ENCODE peak calls at places on chromosomes 1 and 21, in eight cellular contexts. One of them, this sample, is unnamed.

GRCh38 chr1:50447961-50448360 is 24.7 kb upstream of the DMRTA2 start:
- DNase-seq in IMR-90: no peak
- DNase-seq in H1: no peak
- DNase-seq in A549: no peak
- DNase-seq in suprapubic skin: no peak
- DNase-seq in H54: no peak
- DNase-seq in GM12891: no peak
- DNase-seq in adrenal gland: no peak
- DNase-seq in this sample: no peak

GRCh38 chr1:20279507-20279906 is 11.2 kb upstream of the VWA5B1 start:
- DNase-seq in suprapubic skin: no peak
- DNase-seq in A549: peak; percentile 14
- DNase-seq in GM12891: no peak
- DNase-seq in H1: no peak
- DNase-seq in adrenal gland: no peak
- DNase-seq in IMR-90: peak; percentile 60
- DNase-seq in H54: peak; percentile 70
- DNase-seq in this sample: no peak

GRCh38 chr1:207174913-207175312 is 70.9 kb downstream of the C4BPA start:
- DNase-seq in H54: no peak
- DNase-seq in suprapubic skin: no peak
- DNase-seq in adrenal gland: no peak
- DNase-seq in IMR-90: no peak
- DNase-seq in GM12891: no peak
- DNase-seq in H1: no peak
- DNase-seq in A549: no peak
- DNase-seq in this sample: no peak

GRCh38 chr1:192805832-192806323 is 3.0 kb upstream of the RGS2 start:
- DNase-seq in adrenal gland: no peak
- DNase-seq in A549: peak; percentile 84
- DNase-seq in H1: no peak
- DNase-seq in suprapubic skin: no peak
- DNase-seq in IMR-90: peak; percentile 91
- DNase-seq in GM12891: no peak
- DNase-seq in H54: peak; percentile 34
- DNase-seq in this sample: peak; percentile 65

GRCh38 chr1:110667766-110668165 is 7.0 kb downstream of the KCNA3 start:
- DNase-seq in A549: no peak
- DNase-seq in H1: no peak
- DNase-seq in H54: no peak
- DNase-seq in GM12891: no peak
- DNase-seq in adrenal gland: no peak
- DNase-seq in IMR-90: no peak
- DNase-seq in suprapubic skin: no peak
- DNase-seq in this sample: no peak

GRCh38 chr1:110960777-110961420 is 2.8 kb downstream of the LRIF1 start:
- DNase-seq in A549: no peak
- DNase-seq in adrenal gland: no peak
- DNase-seq in suprapubic skin: no peak
- DNase-seq in IMR-90: no peak
- DNase-seq in GM12891: no peak
- DNase-seq in H54: no peak
- DNase-seq in H1: no peak
- DNase-seq in this sample: no peak

GRCh38 chr1:85579619-85580018 is 942 bp upstream of the CCN1 start:
- DNase-seq in suprapubic skin: no peak
- DNase-seq in IMR-90: peak; percentile 79
- DNase-seq in H54: no peak
- DNase-seq in adrenal gland: no peak
- DNase-seq in A549: peak; percentile 48
- DNase-seq in GM12891: no peak
- DNase-seq in H1: no peak
- DNase-seq in this sample: no peak

GRCh38 chr1:84907095-84907827 is 14.3 kb upstream of the LPAR3 start:
- DNase-seq in IMR-90: peak; percentile 71
- DNase-seq in adrenal gland: no peak
- DNase-seq in A549: no peak
- DNase-seq in H1: no peak
- DNase-seq in suprapubic skin: no peak
- DNase-seq in H54: no peak
- DNase-seq in GM12891: no peak
- DNase-seq in this sample: no peak

GRCh38 chr21:20997633-20998455 is at the start of gene NCAM2:
- DNase-seq in suprapubic skin: peak; percentile 76
- DNase-seq in adrenal gland: peak; percentile 82
- DNase-seq in H54: peak; percentile 58
- DNase-seq in H1: no peak
- DNase-seq in A549: peak; percentile 38
- DNase-seq in GM12891: peak; percentile 15
- DNase-seq in IMR-90: peak; percentile 76
- DNase-seq in this sample: peak; percentile 82

GRCh38 chr21:41472769-41473548 is 35.0 kb downstream of the TMPRSS2 start:
- DNase-seq in IMR-90: no peak
- DNase-seq in GM12891: no peak
- DNase-seq in A549: no peak
- DNase-seq in H1: no peak
- DNase-seq in suprapubic skin: no peak
- DNase-seq in adrenal gland: no peak
- DNase-seq in H54: no peak
- DNase-seq in this sample: no peak

GRCh38 chr1:183655562-183656075 is 2.5 kb upstream of the APOBEC4 start:
- DNase-seq in H54: peak; percentile 21
- DNase-seq in H1: peak; percentile 57
- DNase-seq in adrenal gland: peak; percentile 83
- DNase-seq in A549: peak; percentile 79
- DNase-seq in suprapubic skin: peak; percentile 85
- DNase-seq in IMR-90: peak; percentile 84
- DNase-seq in GM12891: peak; percentile 42
- DNase-seq in this sample: peak; percentile 80

GRCh38 chr1:162372159-162373071 is 4.2 kb downstream of the SPATA46 start:
- DNase-seq in IMR-90: no peak
- DNase-seq in H1: no peak
- DNase-seq in A549: no peak
- DNase-seq in adrenal gland: no peak
- DNase-seq in H54: no peak
- DNase-seq in suprapubic skin: no peak
- DNase-seq in GM12891: no peak
- DNase-seq in this sample: peak; percentile 81

GRCh38 chr1:158227904-158228623 is 26.2 kb upstream of the CD1A start:
- DNase-seq in suprapubic skin: no peak
- DNase-seq in IMR-90: no peak
- DNase-seq in A549: no peak
- DNase-seq in H1: no peak
- DNase-seq in GM12891: no peak
- DNase-seq in adrenal gland: no peak
- DNase-seq in H54: no peak
- DNase-seq in this sample: no peak

GRCh38 chr1:119675349-119676343 is 27.6 kb upstream of the ZNF697 start:
- DNase-seq in adrenal gland: peak; percentile 88
- DNase-seq in H54: peak; percentile 55
- DNase-seq in GM12891: no peak
- DNase-seq in IMR-90: peak; percentile 88
- DNase-seq in A549: peak; percentile 73
- DNase-seq in suprapubic skin: peak; percentile 89
- DNase-seq in H1: no peak
- DNase-seq in this sample: peak; percentile 78

GRCh38 chr1:217076902-217077301 is 353.7 kb upstream of the ESRRG start:
- DNase-seq in IMR-90: peak; percentile 77
- DNase-seq in A549: no peak
- DNase-seq in GM12891: no peak
- DNase-seq in suprapubic skin: no peak
- DNase-seq in adrenal gland: no peak
- DNase-seq in H1: no peak
- DNase-seq in H54: no peak
- DNase-seq in this sample: no peak

GRCh38 chr1:113253187-113253966 is 136.9 kb upstream of the MAGI3 start:
- DNase-seq in GM12891: no peak
- DNase-seq in H54: no peak
- DNase-seq in adrenal gland: no peak
- DNase-seq in A549: no peak
- DNase-seq in IMR-90: no peak
- DNase-seq in H1: no peak
- DNase-seq in suprapubic skin: no peak
- DNase-seq in this sample: no peak

GRCh38 chr1:40651138-40651857 is 14.2 kb downstream of the RIMS3 start:
- DNase-seq in H1: no peak
- DNase-seq in A549: no peak
- DNase-seq in adrenal gland: no peak
- DNase-seq in H54: no peak
- DNase-seq in suprapubic skin: no peak
- DNase-seq in GM12891: no peak
- DNase-seq in IMR-90: no peak
- DNase-seq in this sample: peak; percentile 28

GRCh38 chr21:28615276-28615675 is 377.4 kb downstream of the LTN1 start:
- DNase-seq in IMR-90: peak; percentile 84
- DNase-seq in H54: no peak
- DNase-seq in adrenal gland: no peak
- DNase-seq in GM12891: no peak
- DNase-seq in suprapubic skin: no peak
- DNase-seq in A549: no peak
- DNase-seq in H1: no peak
- DNase-seq in this sample: no peak

GRCh38 chr1:40739455-40740008 is 44.1 kb upstream of the KCNQ4 start:
- DNase-seq in H1: no peak
- DNase-seq in H54: no peak
- DNase-seq in adrenal gland: no peak
- DNase-seq in GM12891: no peak
- DNase-seq in IMR-90: peak; percentile 21
- DNase-seq in A549: no peak
- DNase-seq in suprapubic skin: no peak
- DNase-seq in this sample: no peak

GRCh38 chr1:24932284-24932683 is 2.2 kb upstream of the RUNX3 start:
- DNase-seq in H54: peak; percentile 67
- DNase-seq in H1: no peak
- DNase-seq in A549: peak; percentile 26
- DNase-seq in adrenal gland: peak; percentile 50
- DNase-seq in IMR-90: no peak
- DNase-seq in suprapubic skin: no peak
- DNase-seq in GM12891: peak; percentile 79
- DNase-seq in this sample: no peak

GRCh38 chr1:156138366-156138969 is 14.9 kb upstream of the SEMA4A start:
- DNase-seq in suprapubic skin: no peak
- DNase-seq in GM12891: no peak
- DNase-seq in A549: no peak
- DNase-seq in H54: no peak
- DNase-seq in adrenal gland: no peak
- DNase-seq in IMR-90: no peak
- DNase-seq in H1: no peak
- DNase-seq in this sample: no peak

GRCh38 chr1:52056937-52057231 is 789 bp downstream of the BTF3L4 start:
- DNase-seq in IMR-90: no peak
- DNase-seq in suprapubic skin: no peak
- DNase-seq in GM12891: no peak
- DNase-seq in H1: no peak
- DNase-seq in adrenal gland: no peak
- DNase-seq in A549: no peak
- DNase-seq in H54: no peak
- DNase-seq in this sample: no peak

GRCh38 chr1:151008244-151009205 is at the start of gene PRUNE1:
- DNase-seq in H1: peak; percentile 91
- DNase-seq in A549: peak; percentile 97
- DNase-seq in H54: peak; percentile 100
- DNase-seq in IMR-90: peak; percentile 94
- DNase-seq in adrenal gland: peak; percentile 98
- DNase-seq in suprapubic skin: peak; percentile 99
- DNase-seq in GM12891: peak; percentile 93
- DNase-seq in this sample: peak; percentile 97
- TF ChIP-seq POLR2A in H1: peak; percentile 35
- TF ChIP-seq POLR2A in A549: peak; percentile 19
- TF ChIP-seq POLR2A in H54: peak; percentile 73
- TF ChIP-seq POLR2A in IMR-90: peak; percentile 37
- TF ChIP-seq POLR2A in adrenal gland: peak; percentile 9
- TF ChIP-seq POLR2A in suprapubic skin: peak; percentile 45
- TF ChIP-seq POLR2A in GM12891: no peak
- TF ChIP-seq POLR2A in this sample: peak; percentile 65

GRCh38 chr1:153783233-153784190 is 8.3 kb downstream of the SLC27A3 start:
- DNase-seq in H54: peak; percentile 96
- DNase-seq in IMR-90: peak; percentile 86
- DNase-seq in H1: peak; percentile 80
- DNase-seq in suprapubic skin: peak; percentile 93
- DNase-seq in A549: peak; percentile 92
- DNase-seq in GM12891: peak; percentile 98
- DNase-seq in adrenal gland: peak; percentile 91
- DNase-seq in this sample: peak; percentile 96
- TF ChIP-seq POLR2A in H54: peak; percentile 86
- TF ChIP-seq POLR2A in IMR-90: peak; percentile 93
- TF ChIP-seq POLR2A in H1: peak; percentile 86
- TF ChIP-seq POLR2A in suprapubic skin: peak; percentile 92
- TF ChIP-seq POLR2A in A549: peak; percentile 87
- TF ChIP-seq POLR2A in GM12891: peak; percentile 81
- TF ChIP-seq POLR2A in adrenal gland: peak; percentile 80
- TF ChIP-seq POLR2A in this sample: peak; percentile 98

GRCh38 chr1:184974086-184974836 is at the start of gene NIBAN1:
- DNase-seq in IMR-90: peak; percentile 47
- DNase-seq in GM12891: peak; percentile 53
- DNase-seq in adrenal gland: peak; percentile 32
- DNase-seq in H54: peak; percentile 69
- DNase-seq in suprapubic skin: peak; percentile 81
- DNase-seq in H1: peak; percentile 23
- DNase-seq in A549: peak; percentile 48
- DNase-seq in this sample: peak; percentile 83
- TF ChIP-seq POLR2A in IMR-90: no peak
- TF ChIP-seq POLR2A in GM12891: peak; percentile 68
- TF ChIP-seq POLR2A in adrenal gland: no peak
- TF ChIP-seq POLR2A in H54: peak; percentile 48
- TF ChIP-seq POLR2A in suprapubic skin: peak; percentile 33
- TF ChIP-seq POLR2A in H1: peak; percentile 66
- TF ChIP-seq POLR2A in A549: peak; percentile 20
- TF ChIP-seq POLR2A in this sample: no peak

GRCh38 chr1:181208076-181208475 is 119.6 kb downstream of the IER5 start:
- DNase-seq in adrenal gland: no peak
- DNase-seq in A549: no peak
- DNase-seq in suprapubic skin: no peak
- DNase-seq in IMR-90: no peak
- DNase-seq in H1: no peak
- DNase-seq in H54: no peak
- DNase-seq in GM12891: no peak
- DNase-seq in this sample: no peak

GRCh38 chr1:181204530-181204929 is 116.0 kb downstream of the IER5 start:
- DNase-seq in suprapubic skin: no peak
- DNase-seq in H54: no peak
- DNase-seq in A549: no peak
- DNase-seq in adrenal gland: no peak
- DNase-seq in IMR-90: no peak
- DNase-seq in GM12891: no peak
- DNase-seq in H1: no peak
- DNase-seq in this sample: no peak

GRCh38 chr1:181205901-181206300 is 117.4 kb downstream of the IER5 start:
- DNase-seq in H1: no peak
- DNase-seq in IMR-90: no peak
- DNase-seq in A549: no peak
- DNase-seq in GM12891: no peak
- DNase-seq in adrenal gland: no peak
- DNase-seq in H54: no peak
- DNase-seq in suprapubic skin: no peak
- DNase-seq in this sample: no peak

GRCh38 chr1:181206979-181207790 is 118.7 kb downstream of the IER5 start:
- DNase-seq in IMR-90: no peak
- DNase-seq in GM12891: no peak
- DNase-seq in adrenal gland: no peak
- DNase-seq in suprapubic skin: no peak
- DNase-seq in A549: no peak
- DNase-seq in H1: no peak
- DNase-seq in H54: no peak
- DNase-seq in this sample: no peak

GRCh38 chr1:181206513-181206912 is 118.0 kb downstream of the IER5 start:
- DNase-seq in A549: no peak
- DNase-seq in suprapubic skin: no peak
- DNase-seq in IMR-90: no peak
- DNase-seq in GM12891: no peak
- DNase-seq in H54: no peak
- DNase-seq in adrenal gland: no peak
- DNase-seq in H1: no peak
- DNase-seq in this sample: no peak
- TF ChIP-seq POLR2A in A549: no peak
- TF ChIP-seq POLR2A in suprapubic skin: no peak
- TF ChIP-seq POLR2A in IMR-90: no peak
- TF ChIP-seq POLR2A in GM12891: no peak
- TF ChIP-seq POLR2A in H54: no peak
- TF ChIP-seq POLR2A in adrenal gland: no peak
- TF ChIP-seq POLR2A in H1: no peak
- TF ChIP-seq POLR2A in this sample: no peak

This sample was measured in erythroblast.